ENCODE peak calls at places on chromosomes 4 and X, in five cellular contexts. One of them, this sample, is unnamed.

GRCh38 chr4:42344749-42345148 is 52.5 kb upstream of the SHISA3 start:
- DNase-seq in tibial artery: no peak
- DNase-seq in heart right ventricle: no peak
- DNase-seq in lower lobe of right lung: no peak
- DNase-seq in A673: no peak
- DNase-seq in this sample: no peak

GRCh38 chr4:138334346-138335016 is 92.3 kb upstream of the SLC7A11 start:
- DNase-seq in lower lobe of right lung: no peak
- DNase-seq in heart right ventricle: no peak
- DNase-seq in A673: no peak
- DNase-seq in tibial artery: no peak
- DNase-seq in this sample: no peak

GRCh38 chrX:9610774-9611392 is 146.0 kb downstream of the TBL1X start:
- DNase-seq in A673: peak; percentile 65
- DNase-seq in tibial artery: no peak
- DNase-seq in lower lobe of right lung: no peak
- DNase-seq in heart right ventricle: no peak
- DNase-seq in this sample: no peak

GRCh38 chrX:153371256-153371655 is 29.9 kb downstream of the PNMA6E start:
- DNase-seq in lower lobe of right lung: no peak
- DNase-seq in heart right ventricle: no peak
- DNase-seq in tibial artery: no peak
- DNase-seq in A673: no peak
- DNase-seq in this sample: no peak

GRCh38 chr4:54152846-54153600 is 53.1 kb downstream of the GSX2 start:
- DNase-seq in heart right ventricle: no peak
- DNase-seq in lower lobe of right lung: no peak
- DNase-seq in A673: no peak
- DNase-seq in tibial artery: no peak
- DNase-seq in this sample: no peak

GRCh38 chr4:89800527-89801103 is 36.3 kb downstream of the SNCA start:
- DNase-seq in A673: no peak
- DNase-seq in heart right ventricle: no peak
- DNase-seq in tibial artery: no peak
- DNase-seq in lower lobe of right lung: no peak
- DNase-seq in this sample: no peak

GRCh38 chr4:10703146-10703545 is 18.6 kb upstream of the CLNK start:
- DNase-seq in tibial artery: no peak
- DNase-seq in heart right ventricle: no peak
- DNase-seq in A673: no peak
- DNase-seq in lower lobe of right lung: no peak
- DNase-seq in this sample: no peak

GRCh38 chrX:7083468-7084396 is 63.8 kb upstream of the STS start:
- DNase-seq in heart right ventricle: no peak
- DNase-seq in lower lobe of right lung: no peak
- DNase-seq in tibial artery: no peak
- DNase-seq in A673: peak; percentile 60
- DNase-seq in this sample: peak; percentile 16

GRCh38 chrX:123357941-123358340 is 173.9 kb downstream of the GRIA3 start:
- DNase-seq in lower lobe of right lung: no peak
- DNase-seq in A673: no peak
- DNase-seq in tibial artery: no peak
- DNase-seq in heart right ventricle: no peak
- DNase-seq in this sample: no peak

GRCh38 chrX:45449982-45450381 is 249.3 kb upstream of the DIPK2B start:
- DNase-seq in A673: no peak
- DNase-seq in lower lobe of right lung: no peak
- DNase-seq in tibial artery: no peak
- DNase-seq in heart right ventricle: no peak
- DNase-seq in this sample: no peak

GRCh38 chr4:184331155-184331995 is 113.7 kb upstream of the ENPP6 start:
- DNase-seq in lower lobe of right lung: no peak
- DNase-seq in heart right ventricle: no peak
- DNase-seq in tibial artery: no peak
- DNase-seq in A673: no peak
- DNase-seq in this sample: no peak

GRCh38 chr4:1204828-1205591 is 32.6 kb upstream of the SPON2 start:
- DNase-seq in tibial artery: peak; percentile 63
- DNase-seq in heart right ventricle: no peak
- DNase-seq in A673: no peak
- DNase-seq in lower lobe of right lung: peak; percentile 55
- DNase-seq in this sample: no peak

GRCh38 chrX:50648151-50648550 is 165.8 kb downstream of the SHROOM4 start:
- DNase-seq in heart right ventricle: no peak
- DNase-seq in A673: no peak
- DNase-seq in lower lobe of right lung: no peak
- DNase-seq in tibial artery: no peak
- DNase-seq in this sample: no peak

GRCh38 chrX:113330416-113330815 is 489.8 kb upstream of the AMOT start:
- DNase-seq in tibial artery: no peak
- DNase-seq in lower lobe of right lung: no peak
- DNase-seq in A673: no peak
- DNase-seq in heart right ventricle: no peak
- DNase-seq in this sample: no peak

GRCh38 chr4:176824645-176825366 is 32.1 kb upstream of the VEGFC start:
- DNase-seq in A673: no peak
- DNase-seq in heart right ventricle: no peak
- DNase-seq in lower lobe of right lung: no peak
- DNase-seq in tibial artery: no peak
- DNase-seq in this sample: no peak

GRCh38 chr4:94671113-94671512 is 86.6 kb upstream of the BMPR1B start:
- DNase-seq in heart right ventricle: no peak
- DNase-seq in A673: no peak
- DNase-seq in lower lobe of right lung: no peak
- DNase-seq in tibial artery: no peak
- DNase-seq in this sample: no peak

GRCh38 chr4:153497091-153497531 is 31.0 kb downstream of the TMEM131L start:
- DNase-seq in tibial artery: no peak
- DNase-seq in lower lobe of right lung: no peak
- DNase-seq in heart right ventricle: no peak
- DNase-seq in A673: no peak
- DNase-seq in this sample: no peak

GRCh38 chr4:112515278-112516075 is 503 bp downstream of the NEUROG2 start:
- DNase-seq in A673: peak; percentile 57
- DNase-seq in heart right ventricle: no peak
- DNase-seq in tibial artery: no peak
- DNase-seq in lower lobe of right lung: no peak
- DNase-seq in this sample: no peak

GRCh38 chr4:38275331-38275821 is 315.2 kb downstream of the PTTG2 start:
- DNase-seq in lower lobe of right lung: peak; percentile 66
- DNase-seq in A673: no peak
- DNase-seq in tibial artery: no peak
- DNase-seq in heart right ventricle: no peak
- DNase-seq in this sample: no peak

GRCh38 chr4:78660559-78660958 is 109.0 kb downstream of the ANXA3 start:
- DNase-seq in tibial artery: no peak
- DNase-seq in A673: no peak
- DNase-seq in lower lobe of right lung: no peak
- DNase-seq in heart right ventricle: no peak
- DNase-seq in this sample: no peak

GRCh38 chr4:20046931-20047677 is 204.6 kb upstream of the SLIT2 start:
- DNase-seq in lower lobe of right lung: no peak
- DNase-seq in tibial artery: no peak
- DNase-seq in heart right ventricle: no peak
- DNase-seq in A673: no peak
- DNase-seq in this sample: no peak

GRCh38 chr4:121668368-121669162 is 28.2 kb downstream of the ANXA5 start:
- DNase-seq in heart right ventricle: no peak
- DNase-seq in tibial artery: no peak
- DNase-seq in lower lobe of right lung: no peak
- DNase-seq in A673: peak; percentile 81
- DNase-seq in this sample: no peak

GRCh38 chr4:110119880-110120279 is 78.5 kb downstream of the ELOVL6 start:
- DNase-seq in heart right ventricle: no peak
- DNase-seq in A673: no peak
- DNase-seq in tibial artery: no peak
- DNase-seq in lower lobe of right lung: no peak
- DNase-seq in this sample: no peak

GRCh38 chr4:159227378-159227777 is 124.5 kb downstream of the RAPGEF2 start:
- DNase-seq in A673: no peak
- DNase-seq in heart right ventricle: no peak
- DNase-seq in lower lobe of right lung: no peak
- DNase-seq in tibial artery: no peak
- DNase-seq in this sample: no peak

GRCh38 chrX:154733072-154733425 is 17.8 kb downstream of the GAB3 start:
- DNase-seq in tibial artery: no peak
- DNase-seq in lower lobe of right lung: no peak
- DNase-seq in heart right ventricle: no peak
- DNase-seq in A673: no peak
- DNase-seq in this sample: no peak

GRCh38 chrX:40095588-40096394 is 2.0 kb downstream of the BCOR start:
- DNase-seq in lower lobe of right lung: peak; percentile 62
- DNase-seq in tibial artery: no peak
- DNase-seq in A673: no peak
- DNase-seq in heart right ventricle: no peak
- DNase-seq in this sample: no peak

GRCh38 chr4:47836655-47837581 is 949 bp downstream of the CORIN start:
- DNase-seq in tibial artery: peak; percentile 81
- DNase-seq in lower lobe of right lung: peak; percentile 85
- DNase-seq in A673: peak; percentile 90
- DNase-seq in heart right ventricle: peak; percentile 71
- DNase-seq in this sample: peak; percentile 25

GRCh38 chr4:47839259-47839658 is 1.4 kb upstream of the CORIN start:
- DNase-seq in lower lobe of right lung: no peak
- DNase-seq in heart right ventricle: peak; percentile 13
- DNase-seq in tibial artery: no peak
- DNase-seq in A673: peak; percentile 48
- DNase-seq in this sample: no peak

GRCh38 chr4:47837582-47838294 is at the start of gene CORIN:
- DNase-seq in A673: no peak
- DNase-seq in heart right ventricle: no peak
- DNase-seq in lower lobe of right lung: peak; percentile 55
- DNase-seq in tibial artery: peak; percentile 63
- DNase-seq in this sample: no peak

GRCh38 chr4:47840291-47840690 is 2.4 kb upstream of the CORIN start:
- DNase-seq in lower lobe of right lung: no peak
- DNase-seq in tibial artery: no peak
- DNase-seq in heart right ventricle: no peak
- DNase-seq in A673: no peak
- DNase-seq in this sample: no peak

GRCh38 chr4:47838445-47838844 is 578 bp upstream of the CORIN start:
- DNase-seq in heart right ventricle: no peak
- DNase-seq in A673: no peak
- DNase-seq in lower lobe of right lung: no peak
- DNase-seq in tibial artery: no peak
- DNase-seq in this sample: no peak
- H3K4me3 ChIP-seq in heart right ventricle: peak overlapping the region; percentile 69
- H3K4me3 ChIP-seq in A673: no peak overlapping the region
- H3K4me3 ChIP-seq in lower lobe of right lung: no peak overlapping the region
- H3K4me3 ChIP-seq in tibial artery: no peak overlapping the region
- H3K4me3 ChIP-seq in this sample: no peak overlapping the region

GRCh38 chr4:150591904-150592303 is 10.0 kb downstream of the MAB21L2 start:
- DNase-seq in A673: no peak
- DNase-seq in tibial artery: no peak
- DNase-seq in heart right ventricle: no peak
- DNase-seq in lower lobe of right lung: no peak
- DNase-seq in this sample: no peak

GRCh38 chr4:150586162-150586561 is 4.2 kb downstream of the MAB21L2 start:
- DNase-seq in tibial artery: no peak
- DNase-seq in A673: no peak
- DNase-seq in heart right ventricle: no peak
- DNase-seq in lower lobe of right lung: no peak
- DNase-seq in this sample: no peak

GRCh38 chr4:150591284-150591874 is 9.4 kb downstream of the MAB21L2 start:
- DNase-seq in tibial artery: no peak
- DNase-seq in heart right ventricle: no peak
- DNase-seq in lower lobe of right lung: no peak
- DNase-seq in A673: no peak
- DNase-seq in this sample: no peak

GRCh38 chr4:150589174-150589573 is 7.2 kb downstream of the MAB21L2 start:
- DNase-seq in lower lobe of right lung: no peak
- DNase-seq in A673: no peak
- DNase-seq in tibial artery: no peak
- DNase-seq in heart right ventricle: no peak
- DNase-seq in this sample: no peak

DNA sequence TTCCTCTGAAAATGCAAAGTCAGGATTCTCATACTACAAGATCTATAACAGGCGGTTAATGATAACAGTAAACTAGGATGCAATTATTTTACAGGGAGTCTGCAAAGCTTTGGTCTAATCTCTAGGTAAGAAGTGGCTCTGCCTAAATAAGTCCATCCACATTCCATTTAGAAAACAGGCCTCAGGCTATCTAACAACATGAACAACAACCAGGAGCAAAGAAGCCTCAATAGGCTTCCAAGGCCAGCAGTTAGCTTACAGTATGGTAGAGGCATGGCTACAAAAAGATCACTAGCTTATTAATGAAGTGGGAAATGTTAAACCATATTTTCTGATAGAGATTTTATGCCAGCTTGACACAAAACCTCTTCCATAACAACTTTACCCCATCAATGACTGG is 6.4 kb downstream of the MAB21L2 start:
- DNase-seq in heart right ventricle: no peak
- DNase-seq in lower lobe of right lung: no peak
- DNase-seq in A673: no peak
- DNase-seq in tibial artery: no peak
- DNase-seq in this sample: no peak
- H3K4me1 ChIP-seq in heart right ventricle: peaks cover 9% of the 10 kb centered on the region
- H3K4me1 ChIP-seq in lower lobe of right lung: no peaks in the 10 kb centered on the region
- H3K4me1 ChIP-seq in A673: peaks cover 11% of the 10 kb centered on the region
- H3K4me1 ChIP-seq in tibial artery: no peaks in the 10 kb centered on the region
- H3K4me1 ChIP-seq in this sample: no peaks in the 10 kb centered on the region

DNA sequence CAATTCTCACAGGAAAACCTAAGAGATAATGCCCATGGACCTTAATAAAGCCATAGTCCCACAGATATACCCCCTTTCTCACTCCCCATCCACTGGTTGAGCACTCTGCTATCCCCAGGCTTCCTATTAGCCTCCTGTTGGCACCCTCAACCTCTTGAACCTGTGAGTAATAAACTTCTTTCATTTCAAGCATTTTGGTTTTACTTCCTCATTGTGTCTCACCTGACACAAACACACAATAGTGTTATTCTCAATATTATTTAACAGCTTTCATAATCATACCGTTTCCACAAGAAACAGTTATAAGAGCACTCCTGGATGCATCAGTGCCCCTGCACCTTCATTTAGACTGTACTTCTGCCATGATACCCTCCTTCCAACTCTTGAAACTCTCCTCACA is 56.8 kb downstream of the TRPC5 start:
- DNase-seq in heart right ventricle: no peak
- DNase-seq in A673: no peak
- DNase-seq in tibial artery: no peak
- DNase-seq in lower lobe of right lung: no peak
- DNase-seq in this sample: no peak
- H3K27ac ChIP-seq in heart right ventricle: no peak overlapping the region
- H3K27ac ChIP-seq in A673: no peak overlapping the region
- H3K27ac ChIP-seq in tibial artery: no peak overlapping the region
- H3K27ac ChIP-seq in lower lobe of right lung: no peak overlapping the region
- H3K27ac ChIP-seq in this sample: no peak overlapping the region

DNA sequence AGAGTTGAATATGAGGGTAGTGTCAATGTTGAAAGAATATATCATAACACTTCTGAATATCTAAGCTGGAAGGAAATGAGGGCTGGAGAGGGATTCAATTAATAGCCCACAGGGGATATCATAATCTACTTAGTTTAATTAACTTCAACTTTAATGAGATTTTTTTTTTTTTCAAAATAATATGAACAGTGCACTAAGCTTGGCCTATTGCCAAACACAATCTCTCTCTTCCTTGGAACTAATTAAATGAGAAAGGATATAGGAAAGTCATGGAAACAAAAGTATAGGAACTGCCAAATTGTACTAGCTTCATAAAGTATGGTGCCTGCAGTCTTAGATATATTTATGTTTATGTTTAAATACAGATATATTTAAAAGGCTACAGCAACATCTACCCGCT is 94.6 kb upstream of the SMIM10 start:
- DNase-seq in lower lobe of right lung: no peak
- DNase-seq in heart right ventricle: no peak
- DNase-seq in tibial artery: no peak
- DNase-seq in A673: no peak
- DNase-seq in this sample: no peak
- H3K4me3 ChIP-seq in lower lobe of right lung: no peak overlapping the region
- H3K4me3 ChIP-seq in heart right ventricle: no peak overlapping the region
- H3K4me3 ChIP-seq in tibial artery: no peak overlapping the region
- H3K4me3 ChIP-seq in A673: no peak overlapping the region
- H3K4me3 ChIP-seq in this sample: no peak overlapping the region